ENCODE peak calls at places on chromosomes 6 and 20, in ten cellular contexts. C is foreskin fibroblast; O is activated T-helper 1 cell treated with anti-CD3 and anti-CD28 coated beads, Interleukin-12 subunit alpha, Interleukin-12 subunit beta, Interleukin-2, Interleukin-4 antibody, amounts not matched to agents 30 ng/mL and 10 ng/mL and 1 ng/mL, durations not matched to agents 14 hours and 24 hours and 36 hours; J is stimulated activated CD4-positive, alpha-beta T cell treated with anti-CD3 and anti-CD28 coated beads, Interleukin-2, amount 100 ng/mL, for 24 hours; T is anterior cingulate cortex; D is GM18507; A is EH; K is ACHN; L is heart right ventricle; W is natural killer cell. F is an unnamed sample.

GRCh38 chr20:20207291-20207690 is 155.0 kb downstream of the CFAP61 start:
- DNase-seq in C (no peak), O (no peak), J (no peak), T (no peak), D (no peak), A (peak), K (no peak), L (no peak), W (no peak), F (no peak)

GRCh38 chr6:50843842-50844241 is 25.2 kb downstream of the TFAP2B start:
- DNase-seq in C (no peak), O (no peak), J (no peak), T (no peak), D (no peak), A (no peak), K (no peak), L (no peak), W (no peak), F (no peak)

GRCh38 chr20:18677126-18677525 is 89.3 kb downstream of the DTD1 start:
- DNase-seq in C (no peak), O (no peak), J (no peak), T (no peak), D (no peak), A (no peak), K (no peak), L (no peak), W (no peak), F (no peak)

GRCh38 chr20:859661-860294 is 26.3 kb downstream of the FAM110A start:
- DNase-seq in C (no peak), O (no peak), J (no peak), T (no peak), D (no peak), A (peak), K (no peak), L (no peak), W (no peak), F (no peak)

GRCh38 chr6:148524509-148524908 is 181.9 kb downstream of the SASH1 start:
- DNase-seq in C (peak), O (no peak), J (no peak), T (no peak), D (no peak), A (peak), K (peak), L (no peak), W (no peak), F (no peak)

GRCh38 chr6:79631800-79632172 is 657 bp downstream of the SH3BGRL2 start:
- DNase-seq in C (no peak), O (no peak), J (no peak), T (no peak), D (no peak), A (no peak), K (no peak), L (no peak), W (no peak), F (no peak)

GRCh38 chr20:528923-529594 is 14.5 kb downstream of the CSNK2A1 start:
- DNase-seq in C (peak), O (no peak), J (no peak), T (no peak), D (no peak), A (peak), K (peak), L (no peak), W (no peak), F (peak)

GRCh38 chr6:142207265-142207877 is 60.3 kb downstream of the VTA1 start:
- DNase-seq in C (peak), O (peak), J (peak), T (no peak), D (no peak), A (peak), K (peak), L (no peak), W (peak), F (peak)

GRCh38 chr6:129500958-129501381 is 209.0 kb downstream of the ARHGAP18 start:
- DNase-seq in C (no peak), O (no peak), J (no peak), T (no peak), D (no peak), A (peak), K (peak), L (no peak), W (no peak), F (no peak)

GRCh38 chr20:45853484-45853883 is 3.7 kb downstream of the ACOT8 start:
- DNase-seq in C (no peak), O (no peak), J (no peak), T (no peak), D (no peak), A (no peak), K (no peak), L (no peak), W (no peak), F (no peak)

GRCh38 chr6:13038315-13039261 is 289.7 kb downstream of the TBC1D7 start:
- DNase-seq in C (no peak), O (no peak), J (no peak), T (no peak), D (no peak), A (no peak), K (no peak), L (no peak), W (no peak), F (no peak)

GRCh38 chr6:130936933-130937332 is 109.7 kb downstream of the SMLR1 start:
- DNase-seq in C (no peak), O (no peak), J (no peak), T (no peak), D (no peak), A (no peak), K (no peak), L (no peak), W (no peak), F (no peak)

GRCh38 chr20:43940518-43941225 is 26.0 kb downstream of the TOX2 start:
- DNase-seq in C (no peak), O (no peak), J (no peak), T (no peak), D (no peak), A (no peak), K (no peak), L (no peak), W (no peak), F (no peak)

GRCh38 chr6:34239240-34239825 is 2.7 kb downstream of the HMGA1 start:
- DNase-seq in C (no peak), O (no peak), J (peak), T (no peak), D (no peak), A (peak), K (no peak), L (no peak), W (no peak), F (no peak)

GRCh38 chr6:107068691-107069630 is 41.0 kb downstream of the MTRES1 start:
- DNase-seq in C (no peak), O (no peak), J (no peak), T (no peak), D (no peak), A (no peak), K (no peak), L (no peak), W (no peak), F (no peak)

GRCh38 chr6:46901747-46902362 is 19.9 kb downstream of the ADGRF5 start:
- DNase-seq in C (no peak), O (no peak), J (no peak), T (no peak), D (no peak), A (no peak), K (no peak), L (no peak), W (no peak), F (no peak)

GRCh38 chr6:169455470-169455869 is 201.8 kb upstream of the THBS2 start:
- DNase-seq in C (no peak), O (no peak), J (no peak), T (no peak), D (no peak), A (no peak), K (no peak), L (no peak), W (no peak), F (no peak)

GRCh38 chr6:39367661-39368060 is 45.2 kb upstream of the KCNK16 start:
- DNase-seq in C (no peak), O (no peak), J (no peak), T (no peak), D (no peak), A (no peak), K (no peak), L (no peak), W (no peak), F (no peak)

GRCh38 chr20:2101057-2101934 is at the start of gene STK35:
- DNase-seq in C (peak), O (no peak), J (peak), T (peak), D (peak), A (peak), K (peak), L (peak), W (no peak), F (no peak)

GRCh38 chr20:60137657-60138245 is 179.5 kb downstream of the CDH26 start:
- DNase-seq in C (no peak), O (peak), J (no peak), T (no peak), D (no peak), A (no peak), K (peak), L (no peak), W (no peak), F (peak)

GRCh38 chr20:13312300-13312699 is 91.2 kb downstream of the ISM1 start:
- DNase-seq in C (no peak), O (no peak), J (no peak), T (no peak), D (no peak), A (no peak), K (no peak), L (no peak), W (no peak), F (no peak)

GRCh38 chr20:58638467-58639181 is 12.5 kb upstream of the STX16 start:
- DNase-seq in C (no peak), O (no peak), J (no peak), T (no peak), D (no peak), A (no peak), K (no peak), L (no peak), W (no peak), F (no peak)

GRCh38 chr6:28589234-28589951 is 63.7 kb downstream of the GPX5 start:
- DNase-seq in C (peak), O (peak), J (peak), T (peak), D (no peak), A (peak), K (peak), L (no peak), W (no peak), F (no peak)

GRCh38 chr20:44109951-44110361 is 77.0 kb downstream of the JPH2 start:
- DNase-seq in C (no peak), O (no peak), J (no peak), T (no peak), D (no peak), A (peak), K (no peak), L (no peak), W (no peak), F (no peak)

GRCh38 chr6:1495344-1495743 is 106.0 kb downstream of the FOXF2 start:
- DNase-seq in C (no peak), O (no peak), J (no peak), T (no peak), D (no peak), A (no peak), K (no peak), L (no peak), W (no peak), F (no peak)

GRCh38 chr20:32537657-32538525 is 47.2 kb downstream of the NOL4L start:
- DNase-seq in C (no peak), O (no peak), J (peak), T (no peak), D (no peak), A (no peak), K (no peak), L (no peak), W (no peak), F (no peak)